ENCODE peak calls at places on chromosomes 4 and X, in seven cellular contexts. B is HepG2, T is prostate gland, Q is WERI-Rb-1, C is GM12878, X is testis, W is GM12865. A is an unnamed sample.

GRCh38 chrX:154010330-154011087 is 9.2 kb downstream of the IRAK1 start:
- DNase-seq in C (no peak), Q (no peak), T (no peak), W (no peak), B (peak), X (peak), A (no peak)

GRCh38 chr4:142373610-142374009 is 472.5 kb downstream of the INPP4B start:
- DNase-seq in C (no peak), B (no peak), X (no peak), T (no peak), Q (no peak), W (no peak), A (no peak)

GRCh38 chrX:128728943-128729342 is 676.7 kb upstream of the ACTRT1 start:
- DNase-seq in B (no peak), Q (no peak), X (no peak), C (no peak), T (no peak), W (no peak), A (no peak)

GRCh38 chr4:17721496-17722360 is 59.7 kb downstream of the FAM184B start:
- DNase-seq in T (no peak), B (no peak), C (no peak), W (no peak), Q (no peak), X (no peak), A (no peak)

GRCh38 chrX:15579778-15580747 is 20.7 kb downstream of the ACE2 start:
- DNase-seq in T (no peak), C (no peak), Q (no peak), W (no peak), B (no peak), X (no peak), A (no peak)

GRCh38 chr4:26130173-26130572 is 190.6 kb upstream of the RBPJ start:
- DNase-seq in Q (no peak), B (no peak), X (no peak), T (no peak), W (peak), C (peak), A (no peak)

GRCh38 chrX:17375631-17376380 is 806 bp downstream of the NHS start:
- DNase-seq in B (no peak), Q (no peak), W (no peak), X (peak), T (no peak), C (no peak), A (no peak)

GRCh38 chrX:132426695-132427281 is 62.0 kb downstream of the MBNL3 start:
- DNase-seq in Q (no peak), T (no peak), B (no peak), W (peak), X (no peak), C (no peak), A (no peak)

GRCh38 chr4:10461091-10461849 is 4.0 kb upstream of the ZNF518B start:
- DNase-seq in W (peak), B (no peak), T (peak), Q (no peak), C (peak), X (peak), A (peak)

GRCh38 chr4:27176400-27176799 is 315.8 kb downstream of the STIM2 start:
- DNase-seq in T (no peak), W (peak), C (no peak), X (peak), B (peak), Q (peak), A (peak)

GRCh38 chrX:77446840-77447239 is 349 bp upstream of the FGF16 start:
- DNase-seq in C (no peak), W (no peak), Q (no peak), B (no peak), X (no peak), T (no peak), A (no peak)

GRCh38 chr4:2462992-2463762 is 5.7 kb upstream of the RNF4 start:
- DNase-seq in Q (no peak), W (no peak), C (no peak), X (no peak), T (no peak), B (no peak), A (no peak)

GRCh38 chr4:30728291-30728690 is 8.1 kb downstream of the PCDH7 start:
- DNase-seq in B (no peak), Q (no peak), W (no peak), X (no peak), C (no peak), T (no peak), A (no peak)
- H3K4me3 ChIP-seq in B (no peak), Q (no peak), W (no peak), X (no peak), C (no peak), T (no peak), A (no peak)

DNA sequence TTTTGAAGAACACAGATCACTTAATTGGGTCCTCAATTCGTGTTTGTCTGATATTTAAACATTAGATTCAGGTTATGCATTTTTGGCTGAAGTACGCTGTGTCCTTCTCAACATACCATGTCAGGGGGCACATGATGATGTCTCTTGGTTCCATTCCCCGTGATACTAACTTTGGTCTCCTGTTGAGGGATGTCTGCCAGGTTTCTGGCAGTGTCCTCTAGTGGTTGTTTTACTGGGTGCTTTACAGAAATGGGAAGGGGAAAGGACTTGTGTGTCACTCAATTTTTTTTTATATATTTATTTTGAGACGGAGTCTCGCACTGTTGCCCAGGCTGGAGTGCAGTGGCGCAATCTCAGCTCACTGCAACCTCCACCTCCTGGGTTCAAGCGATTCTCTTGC is 58.2 kb downstream of the WWC2 start:
- DNase-seq in T (no peak), C (no peak), Q (no peak), X (no peak), W (no peak), B (no peak), A (no peak)
- TF ChIP-seq CTCF in T (no peak), C (no peak), Q (no peak), X (no peak), W (no peak), B (no peak), A (no peak)

GRCh38 chrX:9788908-9789307 is 2.7 kb downstream of the SHROOM2 start:
- DNase-seq in Q (no peak), W (no peak), T (peak), B (peak), C (no peak), X (no peak), A (no peak)

GRCh38 chrX:9785252-9785943 is 831 bp upstream of the SHROOM2 start:
- DNase-seq in X (no peak), Q (no peak), T (no peak), B (no peak), C (no peak), W (no peak), A (no peak)

GRCh38 chrX:9789555-9789954 is 3.3 kb downstream of the SHROOM2 start:
- DNase-seq in Q (no peak), C (no peak), W (no peak), B (no peak), X (no peak), T (no peak), A (no peak)

GRCh38 chrX:9786839-9787635 is 808 bp downstream of the SHROOM2 start:
- DNase-seq in Q (peak), B (no peak), C (no peak), W (no peak), T (no peak), X (peak), A (no peak)

GRCh38 chrX:9785944-9786741 is at the start of gene SHROOM2:
- DNase-seq in Q (peak), C (no peak), B (no peak), X (peak), W (no peak), T (no peak), A (no peak)
- H3K4me3 ChIP-seq in Q (peak), C (no peak), B (peak), X (peak), W (no peak), T (peak), A (peak)

GRCh38 chrX:65689377-65689776 is 21.9 kb downstream of the MSN start:
- DNase-seq in T (no peak), Q (no peak), C (no peak), W (no peak), B (no peak), X (no peak), A (no peak)

GRCh38 chrX:65688403-65688881 is 21.0 kb downstream of the MSN start:
- DNase-seq in C (peak), B (no peak), X (no peak), W (peak), T (no peak), Q (no peak), A (no peak)

GRCh38 chrX:65687367-65687766 is 19.9 kb downstream of the MSN start:
- DNase-seq in C (no peak), T (no peak), Q (no peak), X (no peak), W (no peak), B (no peak), A (no peak)

GRCh38 chrX:65685112-65685511 is 17.7 kb downstream of the MSN start:
- DNase-seq in X (no peak), C (no peak), B (no peak), T (no peak), Q (no peak), W (no peak), A (no peak)

GRCh38 chrX:65686246-65686645 is 18.8 kb downstream of the MSN start:
- DNase-seq in X (no peak), W (no peak), C (no peak), Q (no peak), T (no peak), B (no peak), A (no peak)
- TF ChIP-seq CTCF in X (no peak), W (no peak), C (no peak), Q (no peak), T (no peak), B (no peak), A (no peak)

GRCh38 chrX:12955882-12956703 is 18.8 kb upstream of the TMSB4X start:
- DNase-seq in X (no peak), T (no peak), W (peak), B (peak), Q (no peak), C (peak), A (no peak)
- H3K4me3 ChIP-seq in X (no peak), T (no peak), W (peak), B (no peak), Q (no peak), C (peak), A (no peak)

GRCh38 chrX:54891573-54891972 is 29.1 kb upstream of the TRO start:
- DNase-seq in T (peak), W (peak), B (peak), X (peak), Q (peak), C (no peak), A (no peak)
- TF ChIP-seq CTCF in T (peak), W (peak), B (peak), X (no peak), Q (peak), C (peak), A (peak)

GRCh38 chrX:46575991-46576392 is 2.4 kb downstream of the CHST7 start:
- DNase-seq in C (no peak), B (peak), W (no peak), T (no peak), X (peak), Q (no peak), A (no peak)
- H3K4me3 ChIP-seq in C (peak), B (peak), W (peak), T (no peak), X (peak), Q (no peak), A (peak)

GRCh38 chr4:20723463-20723862 is 23.2 kb downstream of the PACRGL start:
- DNase-seq in X (no peak), C (no peak), Q (no peak), W (no peak), B (no peak), T (no peak), A (no peak)

GRCh38 chr4:20723019-20723418 is 22.8 kb downstream of the PACRGL start:
- DNase-seq in B (no peak), W (no peak), Q (no peak), C (no peak), T (no peak), X (no peak), A (no peak)

GRCh38 chr4:20724915-20725314 is 24.7 kb downstream of the PACRGL start:
- DNase-seq in X (no peak), T (no peak), Q (no peak), C (peak), W (no peak), B (no peak), A (no peak)
- TF ChIP-seq CTCF in X (no peak), T (no peak), Q (no peak), C (no peak), W (no peak), B (no peak), A (no peak)